ENCODE peak calls at places on chromosome 15, in six cellular contexts. Q, V, D, Z, G and K are unnamed samples. For H3K4me1 and H3K9me3, the result is how much of the 10 kb centered on the place peaks cover.

GRCh38 chr15:40928975-40929729 is at the start of gene DLL4:
- DNase-seq in Q (peak), V (peak), D (peak), Z (peak), G (peak), K (peak)

GRCh38 chr15:93302080-93302765 is 213.2 kb upstream of the RGMA start:
- DNase-seq in Q (no peak), V (no peak), D (no peak), Z (no peak), G (no peak), K (no peak)

GRCh38 chr15:72559781-72560180 is 85.7 kb downstream of the ARIH1 start:
- DNase-seq in Q (no peak), V (no peak), D (no peak), Z (no peak), G (no peak), K (no peak)

GRCh38 chr15:73930790-73931281 is 4.6 kb downstream of the LOXL1 start:
- DNase-seq in Q (no peak), V (no peak), D (no peak), Z (peak), G (peak), K (no peak)

GRCh38 chr15:93941687-93942086 is 289.7 kb upstream of the MCTP2 start:
- DNase-seq in Q (no peak), V (no peak), D (no peak), Z (no peak), G (no peak), K (no peak)

GRCh38 chr15:100661161-100661560 is 58.8 kb downstream of the ASB7 start:
- DNase-seq in Q (no peak), V (no peak), D (no peak), Z (no peak), G (no peak), K (no peak)

GRCh38 chr15:37134699-37135131 is 34.4 kb upstream of the MEIS2 start:
- DNase-seq in Q (peak), V (peak), D (no peak), Z (peak), G (peak), K (no peak)

GRCh38 chr15:101651753-101652097 is 456 bp downstream of the TM2D3 start:
- DNase-seq in Q (peak), V (peak), D (peak), Z (no peak), G (peak), K (no peak)

GRCh38 chr15:81814882-81815455 is 230.8 kb downstream of the MEX3B start:
- DNase-seq in Q (no peak), V (no peak), D (no peak), Z (no peak), G (no peak), K (no peak)

GRCh38 chr15:25947336-25948080 is 84.4 kb upstream of the ATP10A start:
- DNase-seq in Q (no peak), V (no peak), D (no peak), Z (peak), G (no peak), K (peak)

GRCh38 chr15:41990691-41991090 is 18.3 kb upstream of the EHD4 start:
- DNase-seq in Q (no peak), V (no peak), D (no peak), Z (no peak), G (no peak), K (no peak)

GRCh38 chr15:58457466-58457965 is 25.7 kb downstream of the LIPC start:
- DNase-seq in Q (no peak), V (no peak), D (no peak), Z (peak), G (no peak), K (no peak)

GRCh38 chr15:63971427-63971805 is 74.9 kb downstream of the DAPK2 start:
- DNase-seq in Q (peak), V (no peak), D (no peak), Z (no peak), G (no peak), K (no peak)

GRCh38 chr15:96332854-96333193 is 2.3 kb downstream of the NR2F2 start:
- DNase-seq in Q (no peak), V (no peak), D (no peak), Z (peak), G (no peak), K (no peak)
- H3K27ac ChIP-seq in Q (no peak), V (peak), D (peak), Z (peak), G (peak), K (peak)

GRCh38 chr15:66751579-66751978 is 49.5 kb downstream of the SMAD6 start:
- DNase-seq in Q (no peak), V (no peak), D (no peak), Z (peak), G (peak), K (peak)
- H3K4me1 ChIP-seq in Q (under half), V (under half), D (half or more), Z (half or more), G (under half), K (under half)

GRCh38 chr15:39792025-39792893 is 9.6 kb upstream of the FSIP1 start:
- DNase-seq in Q (no peak), V (no peak), D (no peak), Z (no peak), G (no peak), K (no peak)

GRCh38 chr15:39794970-39795369 is 12.3 kb upstream of the FSIP1 start:
- DNase-seq in Q (no peak), V (no peak), D (no peak), Z (no peak), G (no peak), K (no peak)

GRCh38 chr15:39793923-39794322 is 11.3 kb upstream of the FSIP1 start:
- DNase-seq in Q (no peak), V (no peak), D (no peak), Z (no peak), G (no peak), K (no peak)

GRCh38 chr15:39795486-39795885 is 12.8 kb upstream of the FSIP1 start:
- DNase-seq in Q (no peak), V (no peak), D (no peak), Z (no peak), G (no peak), K (no peak)

DNA sequence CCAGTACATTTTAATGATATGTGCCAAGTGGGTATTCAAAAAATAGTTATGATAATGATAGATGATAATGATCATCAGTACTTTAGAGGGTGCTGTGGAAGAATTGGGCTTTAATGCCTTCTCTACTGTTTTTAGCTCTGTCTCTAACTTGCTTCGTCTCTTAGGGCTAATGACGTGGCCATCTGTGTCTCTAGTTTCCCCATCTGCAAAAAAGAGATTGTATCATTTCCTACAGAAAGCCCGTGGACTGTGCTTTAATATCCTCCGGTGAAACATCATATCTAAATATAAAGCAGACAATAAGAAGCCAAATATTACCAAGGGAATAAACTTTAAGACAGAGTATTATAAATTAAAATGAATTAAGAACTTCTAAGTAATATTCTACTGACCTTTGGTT is 10.3 kb upstream of the FSIP1 start:
- DNase-seq in Q (no peak), V (no peak), D (no peak), Z (peak), G (no peak), K (no peak)
- H3K9me3 ChIP-seq in Q (under half), V (under half), D (under half), Z (under half), G (under half), K (under half)

GRCh38 chr15:99452728-99453643 is 112.8 kb upstream of the MEF2A start:
- DNase-seq in Q (peak), V (peak), D (peak), Z (no peak), G (peak), K (no peak)

GRCh38 chr15:99454941-99455795 is 110.6 kb upstream of the MEF2A start:
- DNase-seq in Q (no peak), V (peak), D (peak), Z (peak), G (peak), K (peak)

GRCh38 chr15:99452010-99452409 is 113.8 kb upstream of the MEF2A start:
- DNase-seq in Q (no peak), V (no peak), D (no peak), Z (no peak), G (no peak), K (no peak)

GRCh38 chr15:99454107-99454809 is 111.5 kb upstream of the MEF2A start:
- DNase-seq in Q (no peak), V (no peak), D (no peak), Z (no peak), G (no peak), K (no peak)

GRCh38 chr15:99453646-99454045 is 112.1 kb upstream of the MEF2A start:
- DNase-seq in Q (no peak), V (no peak), D (no peak), Z (no peak), G (no peak), K (no peak)
- H3K27ac ChIP-seq in Q (no peak), V (peak), D (peak), Z (no peak), G (peak), K (no peak)